ENCODE peak calls at places on chromosomes 16 and 17, in six cellular contexts. A, D, N, H, Y and G are unnamed samples.

GRCh38 chr17:731943-732787 is at the start of gene TLCD3A:
- DNase-seq in A (no peak), D (no peak), N (peak; percentile 93), H (peak; percentile 39), Y (peak; percentile 73), G (peak; percentile 45)

GRCh38 chr16:2490190-2491105 is 15.5 kb downstream of the TBC1D24 start:
- DNase-seq in A (no peak), D (no peak), N (no peak), H (no peak), Y (no peak), G (no peak)

GRCh38 chr16:67277294-67277998 is 1.9 kb upstream of the PLEKHG4 start:
- DNase-seq in A (no peak), D (no peak), N (no peak), H (no peak), Y (peak; percentile 99), G (no peak)

GRCh38 chr17:75576661-75577060 is 10.9 kb upstream of the MYO15B start:
- DNase-seq in A (no peak), D (no peak), N (no peak), H (no peak), Y (no peak), G (no peak)

GRCh38 chr16:79476580-79476979 is 124.0 kb downstream of the MAF start:
- DNase-seq in A (no peak), D (no peak), N (no peak), H (no peak), Y (no peak), G (no peak)

GRCh38 chr17:20184191-20184590 is 175.0 kb downstream of the SPECC1 start:
- DNase-seq in A (no peak), D (no peak), N (no peak), H (no peak), Y (no peak), G (no peak)

GRCh38 chr17:73888875-73889274 is 244.6 kb upstream of the SDK2 start:
- DNase-seq in A (no peak), D (no peak), N (no peak), H (no peak), Y (no peak), G (no peak)

GRCh38 chr17:345992-346785 is 6.4 kb downstream of the RPH3AL start:
- DNase-seq in A (no peak), D (no peak), N (peak; percentile 3), H (no peak), Y (no peak), G (no peak)

GRCh38 chr17:79022507-79022991 is 1.4 kb upstream of the C1QTNF1 start:
- DNase-seq in A (no peak), D (no peak), N (peak; percentile 86), H (no peak), Y (no peak), G (no peak)

GRCh38 chr17:40315678-40316570 is 6.9 kb downstream of the RARA start:
- DNase-seq in A (no peak), D (peak; percentile 50), N (peak; percentile 82), H (no peak), Y (no peak), G (no peak)

GRCh38 chr17:18258356-18259038 is at the start of gene FLII:
- DNase-seq in A (no peak), D (no peak), N (peak; percentile 91), H (peak; percentile 60), Y (peak; percentile 36), G (peak; percentile 41)

GRCh38 chr17:43839670-43840101 is 6.7 kb upstream of the MPP3 start:
- DNase-seq in A (peak; percentile 62), D (no peak), N (no peak), H (no peak), Y (no peak), G (no peak)

GRCh38 chr16:4636196-4636595 is 11.6 kb downstream of the MGRN1 start:
- DNase-seq in A (no peak), D (no peak), N (no peak), H (no peak), Y (no peak), G (no peak)

GRCh38 chr16:84982434-84982833 is 28.9 kb downstream of the ZDHHC7 start:
- DNase-seq in A (no peak), D (no peak), N (no peak), H (no peak), Y (no peak), G (no peak)

GRCh38 chr17:47076171-47076570 is 97.1 kb upstream of the RPRML start:
- DNase-seq in A (no peak), D (no peak), N (no peak), H (no peak), Y (no peak), G (no peak)

GRCh38 chr16:47142469-47143328 is 1.0 kb downstream of the NETO2 start:
- DNase-seq in A (peak; percentile 22), D (no peak), N (no peak), H (peak; percentile 12), Y (peak; percentile 24), G (peak; percentile 14)

GRCh38 chr17:57552114-57552601 is 192.9 kb downstream of the CCDC182 start:
- DNase-seq in A (peak; percentile 88), D (no peak), N (no peak), H (peak; percentile 22), Y (no peak), G (no peak)

GRCh38 chr16:3999479-3999868 is 116.8 kb downstream of the ADCY9 start:
- DNase-seq in A (no peak), D (no peak), N (no peak), H (no peak), Y (peak; percentile 53), G (no peak)

GRCh38 chr16:65119905-65120341 is 1.9 kb downstream of the CDH11 start:
- DNase-seq in A (no peak), D (no peak), N (no peak), H (no peak), Y (peak; percentile 48), G (no peak)

GRCh38 chr17:41695134-41695661 is 6.5 kb downstream of the EIF1 start:
- DNase-seq in A (no peak), D (no peak), N (no peak), H (no peak), Y (no peak), G (peak; percentile 4)

GRCh38 chr16:77404823-77405222 is 30.0 kb downstream of the ADAMTS18 start:
- DNase-seq in A (no peak), D (no peak), N (no peak), H (no peak), Y (no peak), G (no peak)

GRCh38 chr17:38691154-38691553 is 13.9 kb upstream of the MLLT6 start:
- DNase-seq in A (no peak), D (no peak), N (no peak), H (no peak), Y (no peak), G (no peak)

GRCh38 chr17:1455291-1455747 is 713 bp downstream of the CRK start:
- DNase-seq in A (peak; percentile 26), D (no peak), N (peak; percentile 95), H (peak; percentile 38), Y (peak; percentile 70), G (peak; percentile 31)